ENCODE peak calls at places on chromosomes 5 and 9, in eight cellular contexts. U is MM.1S, V is GM06990, C is A673, F is OCI-LY7, J is psoas muscle, N is hepatocyte, L is choroid plexus epithelial cell. R is an unnamed sample.

GRCh38 chr9:13274901-13275641 is 4.4 kb downstream of the MPDZ start:
- DNase-seq in U (no peak), V (no peak), C (peak), F (no peak), J (no peak), N (no peak), L (peak), R (no peak)

GRCh38 chr5:172778223-172778814 is 7.3 kb upstream of the DUSP1 start:
- DNase-seq in U (no peak), V (no peak), C (no peak), F (no peak), J (peak), N (peak), L (peak), R (no peak)

GRCh38 chr5:74638776-74639537 is 1.6 kb downstream of the ENC1 start:
- DNase-seq in U (peak), V (peak), C (peak), F (peak), J (no peak), N (no peak), L (peak), R (no peak)

GRCh38 chr9:71120439-71121247 is 778 bp downstream of the TRPM3 start:
- DNase-seq in U (no peak), V (no peak), C (no peak), F (no peak), J (no peak), N (no peak), L (no peak), R (no peak)

GRCh38 chr9:16191237-16191636 is 638.4 kb downstream of the CCDC171 start:
- DNase-seq in U (no peak), V (no peak), C (no peak), F (no peak), J (no peak), N (no peak), L (no peak), R (no peak)

GRCh38 chr5:56060276-56061110 is 65.7 kb upstream of the IL6ST start:
- DNase-seq in U (peak), V (no peak), C (no peak), F (no peak), J (no peak), N (no peak), L (no peak), R (no peak)

GRCh38 chr9:129685220-129685932 is 19.9 kb downstream of the PRRX2 start:
- DNase-seq in U (no peak), V (no peak), C (no peak), F (no peak), J (no peak), N (no peak), L (no peak), R (no peak)

GRCh38 chr5:121630402-121630801 is 221.3 kb upstream of the FTMT start:
- DNase-seq in U (no peak), V (no peak), C (peak), F (no peak), J (no peak), N (peak), L (peak), R (peak)

GRCh38 chr5:148378670-148379069 is 5.1 kb upstream of the FBXO38 start:
- DNase-seq in U (no peak), V (no peak), C (no peak), F (peak), J (no peak), N (no peak), L (no peak), R (no peak)

GRCh38 chr9:34127035-34127948 is 794 bp upstream of the DCAF12 start:
- DNase-seq in U (no peak), V (no peak), C (no peak), F (no peak), J (no peak), N (no peak), L (no peak), R (no peak)

GRCh38 chr9:14170973-14171596 is 142.9 kb downstream of the NFIB start:
- DNase-seq in U (no peak), V (no peak), C (peak), F (no peak), J (no peak), N (no peak), L (peak), R (no peak)

GRCh38 chr5:123951204-123951977 is 439.4 kb downstream of the CSNK1G3 start:
- DNase-seq in U (no peak), V (no peak), C (no peak), F (no peak), J (no peak), N (no peak), L (peak), R (no peak)

GRCh38 chr5:138467711-138468132 is 2.4 kb downstream of the EGR1 start:
- DNase-seq in U (no peak), V (no peak), C (peak), F (no peak), J (no peak), N (peak), L (peak), R (no peak)

DNA sequence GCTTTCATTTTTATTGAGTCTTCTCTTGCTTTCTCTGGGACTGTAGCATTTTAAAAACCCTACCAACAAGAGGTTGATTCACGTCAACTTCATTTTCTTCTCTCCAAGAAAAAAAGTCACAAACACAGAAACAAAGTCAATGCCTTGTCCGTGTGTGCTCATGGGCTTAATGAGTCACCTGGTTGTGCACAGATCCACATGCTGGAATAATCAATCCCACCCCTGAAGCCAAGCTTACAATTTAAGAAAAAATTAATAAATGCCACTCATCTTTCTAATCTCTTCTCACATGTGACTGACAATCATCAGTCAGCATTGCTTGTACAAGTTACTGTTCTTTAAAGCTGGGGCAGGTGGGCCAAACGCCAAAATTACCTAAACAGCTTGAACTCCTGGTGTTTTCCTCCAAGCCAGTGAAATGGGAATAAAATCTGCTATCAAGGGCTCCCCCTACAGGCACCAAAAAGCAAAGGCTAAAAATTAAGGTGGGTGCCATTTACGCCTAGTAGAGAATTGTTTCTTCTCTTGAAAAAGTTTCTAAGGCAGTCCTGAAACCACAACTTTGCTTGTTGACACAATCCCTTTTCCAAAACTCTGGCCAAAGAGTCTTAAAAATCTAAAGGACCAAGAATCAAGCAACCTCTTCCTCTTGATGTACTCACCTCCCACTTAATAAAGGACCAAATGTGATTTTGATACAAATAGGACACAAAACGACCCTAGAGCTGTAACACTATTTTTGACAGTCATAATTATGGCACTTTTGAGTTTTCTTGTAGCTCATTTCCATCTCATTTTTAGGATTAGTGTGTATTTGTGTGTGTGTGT is 21.3 kb downstream of the TRMO start:
- DNase-seq in U (peak), V (no peak), C (peak), F (peak), J (no peak), N (peak), L (peak), R (peak)
- TF ChIP-seq CTCF in U (peak), V (peak), C (peak), F (peak), J (peak), N (peak), L (peak), R (peak)

GRCh38 chr5:61408476-61409168 is 76.6 kb downstream of the ZSWIM6 start:
- DNase-seq in U (peak), V (peak), C (peak), F (peak), J (peak), N (peak), L (peak), R (peak)
- H3K4me3 ChIP-seq in U (peak), V (peak), C (peak), F (peak), J (peak), N (peak), L (peak), R (peak)

GRCh38 chr5:80588858-80589540 is 18.9 kb upstream of the ANKRD34B start:
- DNase-seq in U (no peak), V (no peak), C (no peak), F (no peak), J (no peak), N (no peak), L (no peak), R (no peak)

GRCh38 chr5:80592761-80593160 is 22.7 kb upstream of the ANKRD34B start:
- DNase-seq in U (no peak), V (no peak), C (no peak), F (no peak), J (no peak), N (no peak), L (no peak), R (no peak)

GRCh38 chr5:80592105-80592504 is 22.0 kb upstream of the ANKRD34B start:
- DNase-seq in U (no peak), V (no peak), C (no peak), F (no peak), J (no peak), N (no peak), L (no peak), R (no peak)

GRCh38 chr5:80591352-80591751 is 21.3 kb upstream of the ANKRD34B start:
- DNase-seq in U (no peak), V (no peak), C (no peak), F (no peak), J (no peak), N (no peak), L (no peak), R (no peak)

GRCh38 chr5:80590766-80591165 is 20.7 kb upstream of the ANKRD34B start:
- DNase-seq in U (no peak), V (no peak), C (no peak), F (no peak), J (no peak), N (no peak), L (no peak), R (no peak)
- TF ChIP-seq CTCF in U (no peak), V (no peak), C (no peak), F (no peak), J (no peak), N (no peak), L (no peak), R (no peak)

DNA sequence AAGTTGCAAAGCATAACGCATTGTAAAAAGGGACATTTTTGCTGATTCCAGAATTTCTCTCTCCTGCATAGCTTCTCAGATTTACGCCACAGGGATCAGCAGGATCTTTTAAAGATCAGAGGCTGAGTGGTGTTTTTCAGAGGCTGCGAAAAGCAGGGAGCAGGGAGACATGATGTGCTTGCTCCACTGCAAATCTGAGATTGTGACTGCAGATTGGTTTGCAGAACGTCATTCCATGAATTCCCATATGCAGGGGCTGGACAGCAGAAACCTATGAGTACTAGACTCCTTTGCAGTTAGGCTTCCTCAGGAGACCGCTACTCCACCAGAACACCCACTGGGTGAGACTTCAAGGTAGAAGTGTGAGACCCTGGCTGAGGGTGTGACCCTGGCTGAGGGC is 57.1 kb upstream of the ZFR start:
- DNase-seq in U (no peak), V (no peak), C (no peak), F (no peak), J (no peak), N (no peak), L (peak), R (no peak)
- H3K4me3 ChIP-seq in U (no peak), V (no peak), C (no peak), F (no peak), J (no peak), N (no peak), L (no peak), R (no peak)

GRCh38 chr9:79570449-79571308 is 1.1 kb upstream of the TLE4 start:
- DNase-seq in U (peak), V (peak), C (peak), F (peak), J (peak), N (peak), L (peak), R (no peak)
- TF ChIP-seq CTCF in U (no peak), V (no peak), C (no peak), F (no peak), J (no peak), N (no peak), L (no peak), R (no peak)

GRCh38 chr5:14153932-14154646 is 10.9 kb downstream of the TRIO start:
- DNase-seq in U (no peak), V (no peak), C (no peak), F (no peak), J (peak), N (peak), L (peak), R (peak)
- H3K4me3 ChIP-seq in U (no peak), V (peak), C (no peak), F (peak), J (peak), N (no peak), L (peak), R (no peak)

DNA sequence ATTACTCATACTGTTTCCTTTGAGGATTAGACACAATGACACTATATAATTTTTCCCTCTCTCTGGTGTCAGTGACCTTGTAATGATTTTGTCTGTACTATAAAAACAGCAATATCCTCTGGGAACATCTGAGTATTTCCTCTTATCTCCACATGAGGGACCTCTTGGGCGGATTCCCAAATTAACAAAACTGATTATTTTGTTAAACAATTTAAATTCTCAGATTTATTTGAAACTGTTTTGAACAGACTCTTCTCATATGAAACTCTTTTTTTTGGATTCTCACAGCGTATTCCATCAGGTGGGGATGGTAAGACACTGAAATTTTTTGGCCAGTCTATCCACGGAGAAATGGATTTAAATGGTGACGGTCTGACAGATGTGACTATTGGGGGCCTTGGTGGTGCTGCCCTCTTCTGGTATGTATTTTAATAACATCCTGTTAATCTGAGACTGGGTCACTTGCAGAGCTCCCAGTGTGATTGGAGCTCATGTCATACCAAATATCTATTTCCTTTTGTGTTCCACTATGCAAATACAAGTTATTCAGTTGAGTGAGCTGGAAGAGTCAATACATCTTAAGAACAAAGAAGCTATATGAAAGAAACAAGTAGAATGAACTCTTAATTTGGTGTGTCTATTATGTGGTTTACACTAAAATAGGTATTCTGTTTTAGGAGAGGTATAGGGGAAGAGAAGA is 73.8 kb upstream of the ITGA2 start:
- DNase-seq in U (peak), V (peak), C (peak), F (peak), J (no peak), N (peak), L (peak), R (peak)
- TF ChIP-seq CTCF in U (peak), V (peak), C (peak), F (peak), J (peak), N (peak), L (peak), R (peak)

DNA sequence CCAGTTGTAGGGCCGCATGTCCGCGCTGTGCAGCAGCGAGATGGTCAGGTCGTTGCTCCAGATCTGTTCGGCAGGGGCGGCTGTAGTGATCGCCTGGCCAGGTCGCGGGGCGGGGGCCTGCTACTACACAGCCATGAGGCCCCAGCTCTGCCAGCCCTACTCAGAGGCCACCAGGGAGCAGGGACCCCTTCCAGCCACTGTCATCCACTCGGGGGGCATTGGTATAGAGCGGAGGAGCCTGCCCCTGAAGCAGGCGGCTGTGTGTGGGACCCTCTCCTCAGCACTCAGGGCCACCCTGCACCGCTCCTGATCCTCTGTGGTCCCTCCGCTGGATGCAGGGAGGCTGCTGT is 1.7 kb downstream of the FBXW5 start:
- DNase-seq in U (no peak), V (no peak), C (no peak), F (no peak), J (no peak), N (no peak), L (no peak), R (no peak)
- H3K4me3 ChIP-seq in U (no peak), V (peak), C (peak), F (no peak), J (peak), N (no peak), L (peak), R (peak)